ENCODE peak calls at places on chromosome 7, in six cellular contexts. P is mucosa of descending colon, L is uterus, N is transverse colon, W is hepatocyte, D is prostate gland. S is an unnamed sample. For H3K4me1, the result is how much of the 10 kb centered on the place peaks cover.

GRCh38 chr7:45920543-45921380 is at the start of gene IGFBP3:
- DNase-seq in P (no peak), L (peak), N (no peak), W (peak), D (peak), S (no peak)

GRCh38 chr7:90520484-90520883 is 51.0 kb downstream of the PTTG1IP2 start:
- DNase-seq in P (no peak), L (no peak), N (no peak), W (peak), D (no peak), S (no peak)

GRCh38 chr7:159031135-159031701 is 113.4 kb downstream of the VIPR2 start:
- DNase-seq in P (no peak), L (peak), N (peak), W (no peak), D (peak), S (no peak)

GRCh38 chr7:2208712-2209111 is 24.0 kb downstream of the MAD1L1 start:
- DNase-seq in P (peak), L (no peak), N (no peak), W (no peak), D (no peak), S (no peak)

GRCh38 chr7:100614308-100614861 is 2.0 kb downstream of the MOSPD3 start:
- DNase-seq in P (no peak), L (no peak), N (no peak), W (no peak), D (no peak), S (no peak)

GRCh38 chr7:28725045-28725630 is 233.0 kb downstream of the TRIL start:
- DNase-seq in P (no peak), L (no peak), N (no peak), W (no peak), D (peak), S (no peak)

GRCh38 chr7:5218564-5219360 is 28.7 kb downstream of the WIPI2 start:
- DNase-seq in P (peak), L (no peak), N (peak), W (peak), D (no peak), S (no peak)

GRCh38 chr7:27187702-27188665 is 3.0 kb upstream of the HOXA11 start:
- DNase-seq in P (peak), L (no peak), N (peak), W (no peak), D (no peak), S (no peak)

GRCh38 chr7:132588596-132588995 is 12.3 kb upstream of the PLXNA4 start:
- DNase-seq in P (no peak), L (no peak), N (no peak), W (no peak), D (no peak), S (no peak)

GRCh38 chr7:40646717-40647116 is 511.9 kb downstream of the SUGCT start:
- DNase-seq in P (no peak), L (no peak), N (no peak), W (no peak), D (no peak), S (no peak)

GRCh38 chr7:39609462-39610149 is 13.8 kb upstream of the RALA start:
- DNase-seq in P (no peak), L (no peak), N (no peak), W (peak), D (no peak), S (no peak)

GRCh38 chr7:49166441-49166840 is 242.1 kb downstream of the CDC14C start:
- DNase-seq in P (no peak), L (no peak), N (no peak), W (no peak), D (no peak), S (no peak)
- TF ChIP-seq CTCF in P (no peak), L (no peak), N (no peak), W (no peak), D (no peak), S (no peak)

GRCh38 chr7:148884049-148884298 is at the start of gene EZH2:
- DNase-seq in P (no peak), L (no peak), N (no peak), W (no peak), D (no peak), S (no peak)

GRCh38 chr7:148883233-148884048 is 650 bp downstream of the EZH2 start:
- DNase-seq in P (peak), L (peak), N (peak), W (peak), D (peak), S (no peak)

GRCh38 chr7:148884299-148885022 is 370 bp upstream of the EZH2 start:
- DNase-seq in P (peak), L (peak), N (peak), W (peak), D (peak), S (peak)

GRCh38 chr7:148882668-148883232 is 1.3 kb downstream of the EZH2 start:
- DNase-seq in P (no peak), L (no peak), N (no peak), W (no peak), D (no peak), S (no peak)

DNA sequence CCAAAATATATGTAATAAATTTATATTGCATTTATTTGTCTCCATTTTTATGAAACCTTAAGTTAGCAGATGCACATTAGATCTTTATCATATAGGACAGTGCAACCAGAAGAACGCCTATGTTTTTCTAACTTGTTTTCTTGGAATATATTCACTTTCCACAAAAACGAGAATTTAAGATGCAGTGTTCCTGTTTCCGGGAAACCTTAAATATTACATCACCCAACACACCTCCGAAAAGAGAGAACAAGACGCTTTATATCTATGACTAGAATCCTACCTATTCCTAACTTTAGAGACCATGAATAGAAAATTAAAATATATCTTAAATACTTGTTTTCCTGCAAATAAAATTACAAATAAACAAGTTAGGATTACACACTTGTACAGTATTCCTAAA is 1.9 kb downstream of the EZH2 start:
- DNase-seq in P (no peak), L (no peak), N (no peak), W (no peak), D (no peak), S (no peak)
- H3K4me3 ChIP-seq in P (no peak), L (no peak), N (no peak), W (peak), D (no peak), S (no peak)

DNA sequence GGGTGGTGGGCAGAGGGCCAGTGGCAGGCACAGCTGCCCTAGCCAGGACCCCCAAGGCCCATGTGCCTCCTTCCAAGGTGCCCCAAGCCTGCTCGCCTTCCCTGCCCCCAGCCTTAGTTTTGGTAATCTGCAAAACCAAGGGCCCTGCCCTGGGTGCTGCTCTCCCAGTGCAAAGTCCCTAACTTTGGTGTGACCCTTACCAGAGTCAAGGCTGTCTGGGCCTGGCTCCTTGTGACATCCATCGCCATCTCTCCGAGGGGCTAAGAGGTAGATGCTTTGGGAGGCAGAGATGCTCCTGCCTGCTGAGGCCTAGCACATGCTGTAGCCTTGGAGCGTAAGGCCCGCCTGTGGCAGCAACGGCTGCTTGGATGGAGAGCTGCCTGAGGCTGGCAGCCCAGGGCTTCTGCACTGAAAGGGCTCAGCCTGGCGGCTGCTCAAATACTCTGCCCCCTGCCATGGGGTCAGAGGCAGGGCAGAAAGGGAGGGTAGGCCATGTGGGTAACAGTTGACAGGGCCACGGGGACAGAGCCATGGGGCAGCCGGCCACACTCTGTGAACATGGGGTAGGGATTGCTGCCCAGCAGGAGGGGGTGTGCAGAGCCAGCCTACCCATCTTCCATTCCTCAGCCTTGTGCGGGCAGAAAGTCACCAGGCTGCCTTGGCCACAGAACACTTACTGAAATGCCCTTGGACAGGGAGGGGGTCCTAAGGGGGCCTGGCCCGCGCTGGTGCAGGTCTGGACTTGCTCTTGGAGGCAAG is 17.9 kb upstream of the MYL7 start:
- DNase-seq in P (no peak), L (no peak), N (no peak), W (no peak), D (no peak), S (no peak)
- H3K4me1 ChIP-seq in P (under half), L (under half), N (under half), W (under half), D (under half), S (under half)

DNA sequence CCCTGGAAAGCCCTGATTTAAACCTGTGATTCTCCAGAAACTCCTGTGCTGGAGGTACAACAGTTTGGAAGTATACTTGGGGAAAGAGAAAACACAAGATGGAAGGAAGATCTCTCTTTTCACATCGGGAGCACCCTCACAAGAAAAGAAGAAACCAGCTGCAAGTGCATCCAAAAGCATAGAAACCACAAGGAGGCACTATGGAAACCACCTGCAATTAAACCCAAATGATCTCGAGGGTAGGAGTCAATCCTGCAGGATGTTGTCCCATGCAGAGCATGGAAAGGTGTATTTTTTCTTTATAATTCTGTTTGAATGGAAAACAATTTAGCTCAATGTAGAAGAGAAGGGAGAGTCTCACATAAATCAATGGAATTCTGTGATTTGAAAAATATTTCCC is 210.5 kb downstream of the TWIST1 start:
- DNase-seq in P (no peak), L (no peak), N (no peak), W (no peak), D (no peak), S (no peak)
- TF ChIP-seq CTCF in P (no peak), L (no peak), N (no peak), W (no peak), D (no peak), S (no peak)

DNA sequence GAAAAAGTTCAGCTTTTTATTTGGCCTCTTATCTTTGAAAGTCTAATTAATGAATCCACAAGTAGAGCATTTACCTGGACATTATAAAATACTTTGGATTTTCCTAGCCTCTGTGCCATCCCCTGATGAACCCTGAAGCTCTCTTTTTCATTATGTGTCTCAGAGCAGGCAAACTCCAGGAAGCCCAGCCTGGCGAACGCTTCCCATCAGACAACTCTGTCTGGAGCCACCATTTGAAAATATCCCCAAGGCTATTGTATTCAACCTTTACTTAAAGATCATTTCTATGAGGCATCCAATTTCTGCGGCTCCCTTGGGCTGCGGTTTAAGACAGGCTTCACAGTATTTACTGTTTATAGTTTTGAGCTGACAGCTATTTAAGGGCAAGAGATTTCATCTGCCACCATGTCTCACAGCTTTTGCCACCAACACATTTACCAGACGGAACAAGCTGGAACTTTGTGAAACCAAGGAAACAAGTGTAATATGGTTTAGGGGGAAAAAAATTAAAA is 257.2 kb upstream of the GLI3 start:
- DNase-seq in P (no peak), L (no peak), N (no peak), W (no peak), D (no peak), S (no peak)
- H3K4me3 ChIP-seq in P (no peak), L (no peak), N (peak), W (no peak), D (no peak), S (peak)

DNA sequence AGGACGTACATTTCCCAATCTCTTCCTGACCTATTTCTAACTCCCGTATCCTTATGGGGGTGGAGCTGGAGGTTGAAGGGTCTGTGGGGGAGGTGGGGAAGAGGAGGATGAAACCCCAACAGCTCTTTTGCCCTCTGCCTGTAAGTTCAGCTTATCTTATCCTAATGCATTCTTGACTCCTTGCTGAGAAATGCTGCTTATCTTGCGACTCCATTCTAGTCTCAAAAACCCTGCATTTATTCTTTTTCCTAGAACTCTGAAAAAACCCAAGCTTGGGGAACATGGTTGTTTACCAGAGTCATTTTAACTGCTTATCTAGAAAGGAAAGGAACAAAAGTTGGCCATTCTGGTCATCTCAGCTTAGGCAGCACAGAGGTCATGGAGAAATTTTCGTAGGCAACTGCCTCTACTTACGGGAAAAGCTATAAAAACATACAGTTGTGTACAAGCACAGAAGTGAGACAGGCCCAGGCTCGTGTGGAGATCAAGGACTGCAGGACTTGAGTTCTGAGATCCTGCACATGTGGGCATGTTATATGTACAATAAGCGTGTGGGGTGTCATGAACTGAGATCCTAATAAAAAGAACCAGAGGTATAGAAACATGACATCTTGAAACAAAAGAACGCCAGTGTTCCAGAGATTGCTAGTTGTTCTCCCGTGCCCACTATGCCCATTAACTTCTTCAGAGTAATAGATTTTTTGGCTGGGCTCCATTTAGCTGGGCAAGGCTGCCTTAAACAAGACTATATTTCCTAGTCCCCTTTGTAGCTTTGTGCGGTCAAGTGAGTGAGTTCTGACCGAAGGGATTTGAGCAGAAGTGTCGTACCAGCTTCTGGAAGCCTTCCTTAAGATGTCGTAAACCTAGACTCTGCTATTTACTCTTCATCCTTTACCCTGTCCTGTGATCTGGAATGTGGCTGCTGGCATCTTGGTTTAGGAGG is 9.6 kb downstream of the INMT start:
- DNase-seq in P (no peak), L (peak), N (no peak), W (no peak), D (peak), S (no peak)
- H3K4me1 ChIP-seq in P (under half), L (under half), N (under half), W (under half), D (under half), S (half or more)

GRCh38 chr7:116101709-116102108 is 71.1 kb upstream of the TFEC start:
- DNase-seq in P (no peak), L (no peak), N (no peak), W (no peak), D (no peak), S (no peak)

GRCh38 chr7:116098175-116098574 is 67.6 kb upstream of the TFEC start:
- DNase-seq in P (peak), L (no peak), N (no peak), W (no peak), D (no peak), S (no peak)

GRCh38 chr7:116093516-116094301 is 63.1 kb upstream of the TFEC start:
- DNase-seq in P (no peak), L (no peak), N (no peak), W (no peak), D (no peak), S (no peak)

DNA sequence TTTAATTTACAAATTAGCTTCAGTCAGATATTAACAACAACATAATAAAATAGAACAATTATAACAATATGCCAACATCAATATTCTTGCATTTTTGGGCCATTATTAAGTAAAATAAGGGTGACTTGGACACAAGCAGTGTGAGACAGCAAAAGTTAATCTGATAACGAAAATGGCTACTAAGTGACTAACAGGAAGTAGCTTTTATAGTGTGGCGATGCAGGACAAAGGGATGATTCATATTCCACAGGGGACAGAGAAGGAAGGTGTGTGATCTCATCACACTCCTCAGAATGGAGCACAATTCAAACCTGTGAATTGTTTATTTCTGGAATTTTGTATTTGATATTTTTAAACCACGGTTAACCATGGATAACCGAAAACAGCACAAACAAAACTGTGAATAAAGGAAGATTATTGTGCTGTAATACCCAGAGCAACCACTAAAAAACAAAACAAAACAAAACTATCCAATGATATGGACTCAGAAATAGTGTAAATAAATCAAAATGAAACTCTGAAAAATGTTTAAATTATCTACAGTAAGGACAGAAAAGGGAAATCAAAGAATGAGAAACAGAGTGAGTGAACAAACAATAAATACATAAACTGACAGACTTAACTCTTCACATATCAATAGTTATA is 66.9 kb upstream of the TFEC start:
- DNase-seq in P (no peak), L (no peak), N (no peak), W (no peak), D (no peak), S (no peak)
- TF ChIP-seq CTCF in P (no peak), L (no peak), N (no peak), W (no peak), D (no peak), S (no peak)

GRCh38 chr7:74031403-74032190 is 3.6 kb downstream of the ELN start:
- DNase-seq in P (peak), L (no peak), N (no peak), W (no peak), D (no peak), S (no peak)
- H3K4me3 ChIP-seq in P (no peak), L (no peak), N (no peak), W (no peak), D (peak), S (peak)